ENCODE peak calls at places on chromosomes 5 and 9, in eight cellular contexts. One of them, this sample, is unnamed.

GRCh38 chr5:64690417-64691151 is at the start of gene SHISAL2B:
- DNase-seq in lower lobe of right lung: peak
- DNase-seq in A549: peak
- DNase-seq in endodermal cell: peak
- DNase-seq in psoas muscle: no peak
- DNase-seq in IMR-90: no peak
- DNase-seq in tibial nerve: no peak
- DNase-seq in neuronal stem cell: peak
- DNase-seq in this sample: peak

GRCh38 chr9:126125577-126125976 is 201.1 kb upstream of the MVB12B start:
- DNase-seq in lower lobe of right lung: no peak
- DNase-seq in A549: no peak
- DNase-seq in endodermal cell: peak
- DNase-seq in psoas muscle: no peak
- DNase-seq in IMR-90: no peak
- DNase-seq in tibial nerve: no peak
- DNase-seq in neuronal stem cell: no peak
- DNase-seq in this sample: no peak

GRCh38 chr5:108727639-108728565 is 19.8 kb upstream of the FER start:
- DNase-seq in lower lobe of right lung: peak
- DNase-seq in A549: peak
- DNase-seq in endodermal cell: peak
- DNase-seq in psoas muscle: peak
- DNase-seq in IMR-90: peak
- DNase-seq in tibial nerve: peak
- DNase-seq in neuronal stem cell: peak
- DNase-seq in this sample: peak

GRCh38 chr5:8861764-8862163 is 684.1 kb downstream of the SEMA5A start:
- DNase-seq in lower lobe of right lung: no peak
- DNase-seq in A549: no peak
- DNase-seq in endodermal cell: no peak
- DNase-seq in psoas muscle: no peak
- DNase-seq in IMR-90: no peak
- DNase-seq in tibial nerve: no peak
- DNase-seq in neuronal stem cell: no peak
- DNase-seq in this sample: no peak

GRCh38 chr9:134052941-134053340 is 14.9 kb downstream of the BRD3 start:
- DNase-seq in lower lobe of right lung: no peak
- DNase-seq in A549: no peak
- DNase-seq in endodermal cell: no peak
- DNase-seq in psoas muscle: no peak
- DNase-seq in IMR-90: no peak
- DNase-seq in tibial nerve: no peak
- DNase-seq in neuronal stem cell: no peak
- DNase-seq in this sample: no peak

GRCh38 chr9:77454668-77455067 is 193.5 kb downstream of the GNA14 start:
- DNase-seq in lower lobe of right lung: no peak
- DNase-seq in A549: no peak
- DNase-seq in endodermal cell: no peak
- DNase-seq in psoas muscle: no peak
- DNase-seq in IMR-90: peak
- DNase-seq in tibial nerve: no peak
- DNase-seq in neuronal stem cell: no peak
- DNase-seq in this sample: peak

GRCh38 chr9:131657890-131658752 is 81.8 kb downstream of the RAPGEF1 start:
- DNase-seq in lower lobe of right lung: no peak
- DNase-seq in A549: peak
- DNase-seq in endodermal cell: no peak
- DNase-seq in psoas muscle: no peak
- DNase-seq in IMR-90: peak
- DNase-seq in tibial nerve: no peak
- DNase-seq in neuronal stem cell: no peak
- DNase-seq in this sample: peak

GRCh38 chr5:62578540-62578939 is at the start of gene LRRC70:
- DNase-seq in lower lobe of right lung: no peak
- DNase-seq in A549: no peak
- DNase-seq in endodermal cell: no peak
- DNase-seq in psoas muscle: no peak
- DNase-seq in IMR-90: peak
- DNase-seq in tibial nerve: no peak
- DNase-seq in neuronal stem cell: no peak
- DNase-seq in this sample: peak

GRCh38 chr9:137301086-137301947 is 754 bp downstream of the NRARP start:
- DNase-seq in lower lobe of right lung: peak
- DNase-seq in A549: no peak
- DNase-seq in endodermal cell: peak
- DNase-seq in psoas muscle: peak
- DNase-seq in IMR-90: peak
- DNase-seq in tibial nerve: no peak
- DNase-seq in neuronal stem cell: peak
- DNase-seq in this sample: peak

GRCh38 chr9:11158676-11159075 is 545.9 kb upstream of the PTPRD start:
- DNase-seq in lower lobe of right lung: no peak
- DNase-seq in A549: no peak
- DNase-seq in endodermal cell: no peak
- DNase-seq in psoas muscle: no peak
- DNase-seq in IMR-90: no peak
- DNase-seq in tibial nerve: no peak
- DNase-seq in neuronal stem cell: no peak
- DNase-seq in this sample: no peak

GRCh38 chr9:88186495-88187110 is 48.3 kb upstream of the SPATA31C2 start:
- DNase-seq in lower lobe of right lung: no peak
- DNase-seq in A549: no peak
- DNase-seq in endodermal cell: no peak
- DNase-seq in psoas muscle: no peak
- DNase-seq in IMR-90: no peak
- DNase-seq in tibial nerve: no peak
- DNase-seq in neuronal stem cell: no peak
- DNase-seq in this sample: no peak

GRCh38 chr5:111259636-111260035 is 35.5 kb downstream of the CAMK4 start:
- DNase-seq in lower lobe of right lung: no peak
- DNase-seq in A549: no peak
- DNase-seq in endodermal cell: no peak
- DNase-seq in psoas muscle: no peak
- DNase-seq in IMR-90: no peak
- DNase-seq in tibial nerve: no peak
- DNase-seq in neuronal stem cell: no peak
- DNase-seq in this sample: no peak
- H3K4me3 ChIP-seq in lower lobe of right lung: no peak
- H3K4me3 ChIP-seq in A549: no peak
- H3K4me3 ChIP-seq in endodermal cell: no peak
- H3K4me3 ChIP-seq in psoas muscle: no peak
- H3K4me3 ChIP-seq in IMR-90: no peak
- H3K4me3 ChIP-seq in tibial nerve: no peak
- H3K4me3 ChIP-seq in neuronal stem cell: no peak
- H3K4me3 ChIP-seq in this sample: no peak

GRCh38 chr5:123120197-123120596 is 31.2 kb downstream of the PRDM6 start:
- DNase-seq in lower lobe of right lung: no peak
- DNase-seq in A549: peak
- DNase-seq in endodermal cell: no peak
- DNase-seq in psoas muscle: no peak
- DNase-seq in IMR-90: no peak
- DNase-seq in tibial nerve: no peak
- DNase-seq in neuronal stem cell: no peak
- DNase-seq in this sample: peak

GRCh38 chr5:123117989-123118388 is 28.9 kb downstream of the PRDM6 start:
- DNase-seq in lower lobe of right lung: no peak
- DNase-seq in A549: no peak
- DNase-seq in endodermal cell: no peak
- DNase-seq in psoas muscle: no peak
- DNase-seq in IMR-90: no peak
- DNase-seq in tibial nerve: no peak
- DNase-seq in neuronal stem cell: no peak
- DNase-seq in this sample: no peak

GRCh38 chr5:123116757-123117156 is 27.7 kb downstream of the PRDM6 start:
- DNase-seq in lower lobe of right lung: no peak
- DNase-seq in A549: no peak
- DNase-seq in endodermal cell: no peak
- DNase-seq in psoas muscle: no peak
- DNase-seq in IMR-90: no peak
- DNase-seq in tibial nerve: no peak
- DNase-seq in neuronal stem cell: no peak
- DNase-seq in this sample: no peak

GRCh38 chr5:123122273-123122672 is 33.2 kb downstream of the PRDM6 start:
- DNase-seq in lower lobe of right lung: no peak
- DNase-seq in A549: no peak
- DNase-seq in endodermal cell: no peak
- DNase-seq in psoas muscle: no peak
- DNase-seq in IMR-90: no peak
- DNase-seq in tibial nerve: no peak
- DNase-seq in neuronal stem cell: no peak
- DNase-seq in this sample: no peak

DNA sequence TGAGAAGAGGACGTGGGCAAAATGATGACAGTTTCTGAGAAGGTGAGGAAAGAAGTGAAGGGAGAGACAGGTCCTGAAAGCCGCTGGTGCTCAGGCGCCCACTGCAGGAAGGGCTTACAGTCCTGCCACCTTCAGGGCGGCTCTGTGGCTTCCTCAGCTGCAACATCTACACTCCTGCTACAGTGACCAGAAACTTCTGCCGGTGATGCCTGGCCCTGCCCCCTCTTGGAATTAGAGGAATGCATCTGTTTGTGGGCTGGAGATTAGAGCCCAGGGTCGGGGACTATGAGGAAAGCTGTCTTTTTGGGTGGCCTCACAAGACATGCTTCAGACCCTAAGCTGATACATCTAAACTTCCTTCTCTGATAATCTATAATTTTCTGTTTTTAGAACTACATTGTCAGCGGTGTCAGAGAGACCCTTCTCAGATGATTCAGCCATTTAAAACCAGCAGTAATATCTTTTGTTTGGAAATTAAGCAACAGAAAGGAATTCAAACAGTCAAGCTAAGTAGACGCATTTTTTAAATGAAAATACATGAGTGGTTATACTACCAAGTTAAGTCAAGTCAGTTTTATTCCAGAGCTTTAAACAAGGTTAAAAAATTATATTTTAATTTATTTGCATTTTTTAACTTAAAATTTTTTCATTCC is 30.4 kb downstream of the PRDM6 start:
- DNase-seq in lower lobe of right lung: peak
- DNase-seq in A549: peak
- DNase-seq in endodermal cell: peak
- DNase-seq in psoas muscle: no peak
- DNase-seq in IMR-90: peak
- DNase-seq in tibial nerve: no peak
- DNase-seq in neuronal stem cell: no peak
- DNase-seq in this sample: peak
- H3K4me3 ChIP-seq in lower lobe of right lung: no peak
- H3K4me3 ChIP-seq in A549: no peak
- H3K4me3 ChIP-seq in endodermal cell: peak
- H3K4me3 ChIP-seq in psoas muscle: no peak
- H3K4me3 ChIP-seq in IMR-90: peak
- H3K4me3 ChIP-seq in tibial nerve: no peak
- H3K4me3 ChIP-seq in neuronal stem cell: no peak
- H3K4me3 ChIP-seq in this sample: no peak

GRCh38 chr5:130708744-130709143 is 456.3 kb downstream of the HINT1 start:
- DNase-seq in lower lobe of right lung: no peak
- DNase-seq in A549: no peak
- DNase-seq in endodermal cell: no peak
- DNase-seq in psoas muscle: no peak
- DNase-seq in IMR-90: no peak
- DNase-seq in tibial nerve: no peak
- DNase-seq in neuronal stem cell: no peak
- DNase-seq in this sample: peak

GRCh38 chr5:130710596-130710995 is 454.5 kb downstream of the HINT1 start:
- DNase-seq in lower lobe of right lung: no peak
- DNase-seq in A549: peak
- DNase-seq in endodermal cell: peak
- DNase-seq in psoas muscle: no peak
- DNase-seq in IMR-90: no peak
- DNase-seq in tibial nerve: no peak
- DNase-seq in neuronal stem cell: no peak
- DNase-seq in this sample: peak

GRCh38 chr5:130712324-130712723 is 452.7 kb downstream of the HINT1 start:
- DNase-seq in lower lobe of right lung: no peak
- DNase-seq in A549: no peak
- DNase-seq in endodermal cell: no peak
- DNase-seq in psoas muscle: no peak
- DNase-seq in IMR-90: no peak
- DNase-seq in tibial nerve: no peak
- DNase-seq in neuronal stem cell: no peak
- DNase-seq in this sample: no peak

GRCh38 chr5:130715541-130715940 is 449.5 kb downstream of the HINT1 start:
- DNase-seq in lower lobe of right lung: no peak
- DNase-seq in A549: no peak
- DNase-seq in endodermal cell: no peak
- DNase-seq in psoas muscle: no peak
- DNase-seq in IMR-90: no peak
- DNase-seq in tibial nerve: no peak
- DNase-seq in neuronal stem cell: no peak
- DNase-seq in this sample: peak

DNA sequence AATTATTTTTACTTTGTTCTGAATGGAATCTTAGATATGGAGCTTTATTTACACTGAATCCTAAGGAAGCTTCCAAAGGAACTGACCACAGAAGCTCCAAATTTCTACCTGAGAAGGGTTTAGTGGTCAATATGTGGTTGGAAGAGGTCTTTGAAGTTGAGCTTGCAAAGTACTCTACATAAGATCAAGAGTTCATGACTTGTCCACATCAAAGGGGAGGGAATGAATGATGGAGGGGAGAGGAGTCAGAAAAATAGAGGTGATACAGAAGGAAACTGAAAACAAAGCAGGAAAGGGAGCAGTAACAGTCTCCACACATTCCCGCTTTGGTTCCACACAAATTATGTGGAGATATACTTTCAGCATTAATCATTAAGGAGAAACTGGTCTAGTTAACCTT is 450.9 kb downstream of the HINT1 start:
- DNase-seq in lower lobe of right lung: no peak
- DNase-seq in A549: no peak
- DNase-seq in endodermal cell: no peak
- DNase-seq in psoas muscle: no peak
- DNase-seq in IMR-90: no peak
- DNase-seq in tibial nerve: no peak
- DNase-seq in neuronal stem cell: no peak
- DNase-seq in this sample: no peak
- H3K4me3 ChIP-seq in lower lobe of right lung: no peak
- H3K4me3 ChIP-seq in A549: no peak
- H3K4me3 ChIP-seq in endodermal cell: no peak
- H3K4me3 ChIP-seq in psoas muscle: no peak
- H3K4me3 ChIP-seq in IMR-90: no peak
- H3K4me3 ChIP-seq in tibial nerve: no peak
- H3K4me3 ChIP-seq in neuronal stem cell: no peak
- H3K4me3 ChIP-seq in this sample: no peak

GRCh38 chr5:14676320-14676719 is 11.8 kb downstream of the OTULIN start:
- DNase-seq in lower lobe of right lung: no peak
- DNase-seq in A549: no peak
- DNase-seq in endodermal cell: no peak
- DNase-seq in psoas muscle: no peak
- DNase-seq in IMR-90: peak
- DNase-seq in tibial nerve: no peak
- DNase-seq in neuronal stem cell: no peak
- DNase-seq in this sample: peak
- H3K4me3 ChIP-seq in lower lobe of right lung: peak
- H3K4me3 ChIP-seq in A549: no peak
- H3K4me3 ChIP-seq in endodermal cell: no peak
- H3K4me3 ChIP-seq in psoas muscle: no peak
- H3K4me3 ChIP-seq in IMR-90: no peak
- H3K4me3 ChIP-seq in tibial nerve: no peak
- H3K4me3 ChIP-seq in neuronal stem cell: peak
- H3K4me3 ChIP-seq in this sample: no peak